ENCODE peak calls at places on chromosome 15, in seven cellular contexts. One of them, this sample, is unnamed. For H3K4me1, the result is how much of the 10 kb centered on the place peaks cover.

GRCh38 chr15:83283813-83284562 is 476 bp downstream of the BNC1 start:
- DNase-seq in keratinocyte: no peak
- DNase-seq in breast epithelium: no peak
- DNase-seq in naive thymus-derived CD4-positive, alpha-beta T cell: no peak
- DNase-seq in fibroblast of lung: peak
- DNase-seq in body of pancreas: no peak
- DNase-seq in mesendoderm: peak
- DNase-seq in this sample: peak

GRCh38 chr15:47820047-47820779 is 102.9 kb downstream of the SEMA6D start:
- DNase-seq in keratinocyte: no peak
- DNase-seq in breast epithelium: no peak
- DNase-seq in naive thymus-derived CD4-positive, alpha-beta T cell: no peak
- DNase-seq in fibroblast of lung: peak
- DNase-seq in body of pancreas: no peak
- DNase-seq in mesendoderm: no peak
- DNase-seq in this sample: no peak

GRCh38 chr15:35618260-35619188 is 72.6 kb upstream of the DPH6 start:
- DNase-seq in keratinocyte: no peak
- DNase-seq in breast epithelium: no peak
- DNase-seq in naive thymus-derived CD4-positive, alpha-beta T cell: no peak
- DNase-seq in fibroblast of lung: peak
- DNase-seq in body of pancreas: no peak
- DNase-seq in mesendoderm: no peak
- DNase-seq in this sample: no peak

GRCh38 chr15:100686021-100686724 is 83.8 kb downstream of the ASB7 start:
- DNase-seq in keratinocyte: no peak
- DNase-seq in breast epithelium: no peak
- DNase-seq in naive thymus-derived CD4-positive, alpha-beta T cell: no peak
- DNase-seq in fibroblast of lung: no peak
- DNase-seq in body of pancreas: peak
- DNase-seq in mesendoderm: no peak
- DNase-seq in this sample: no peak

GRCh38 chr15:74295800-74296199 is 59.7 kb downstream of the CCDC33 start:
- DNase-seq in keratinocyte: no peak
- DNase-seq in breast epithelium: no peak
- DNase-seq in naive thymus-derived CD4-positive, alpha-beta T cell: no peak
- DNase-seq in fibroblast of lung: no peak
- DNase-seq in body of pancreas: no peak
- DNase-seq in mesendoderm: peak
- DNase-seq in this sample: peak

GRCh38 chr15:42728562-42728961 is 8.4 kb downstream of the CDAN1 start:
- DNase-seq in keratinocyte: no peak
- DNase-seq in breast epithelium: no peak
- DNase-seq in naive thymus-derived CD4-positive, alpha-beta T cell: no peak
- DNase-seq in fibroblast of lung: no peak
- DNase-seq in body of pancreas: no peak
- DNase-seq in mesendoderm: no peak
- DNase-seq in this sample: no peak

GRCh38 chr15:83918011-83918410 is 264.1 kb downstream of the ADAMTSL3 start:
- DNase-seq in keratinocyte: no peak
- DNase-seq in breast epithelium: no peak
- DNase-seq in naive thymus-derived CD4-positive, alpha-beta T cell: no peak
- DNase-seq in fibroblast of lung: no peak
- DNase-seq in body of pancreas: no peak
- DNase-seq in mesendoderm: no peak
- DNase-seq in this sample: no peak

GRCh38 chr15:73367624-73368300 is 996 bp downstream of the HCN4 start:
- DNase-seq in keratinocyte: no peak
- DNase-seq in breast epithelium: no peak
- DNase-seq in naive thymus-derived CD4-positive, alpha-beta T cell: no peak
- DNase-seq in fibroblast of lung: no peak
- DNase-seq in body of pancreas: no peak
- DNase-seq in mesendoderm: no peak
- DNase-seq in this sample: peak

GRCh38 chr15:43769584-43770228 is 7.1 kb downstream of the ELL3 start:
- DNase-seq in keratinocyte: no peak
- DNase-seq in breast epithelium: no peak
- DNase-seq in naive thymus-derived CD4-positive, alpha-beta T cell: peak
- DNase-seq in fibroblast of lung: peak
- DNase-seq in body of pancreas: peak
- DNase-seq in mesendoderm: peak
- DNase-seq in this sample: peak

GRCh38 chr15:99226802-99227201 is 22.6 kb downstream of the TTC23 start:
- DNase-seq in keratinocyte: no peak
- DNase-seq in breast epithelium: no peak
- DNase-seq in naive thymus-derived CD4-positive, alpha-beta T cell: no peak
- DNase-seq in fibroblast of lung: no peak
- DNase-seq in body of pancreas: no peak
- DNase-seq in mesendoderm: no peak
- DNase-seq in this sample: no peak

GRCh38 chr15:62952969-62953368 is 89.6 kb upstream of the TPM1 start:
- DNase-seq in keratinocyte: no peak
- DNase-seq in breast epithelium: no peak
- DNase-seq in naive thymus-derived CD4-positive, alpha-beta T cell: no peak
- DNase-seq in fibroblast of lung: no peak
- DNase-seq in body of pancreas: no peak
- DNase-seq in mesendoderm: no peak
- DNase-seq in this sample: peak

GRCh38 chr15:73686781-73687256 is 2.6 kb downstream of the CD276 start:
- DNase-seq in keratinocyte: no peak
- DNase-seq in breast epithelium: no peak
- DNase-seq in naive thymus-derived CD4-positive, alpha-beta T cell: no peak
- DNase-seq in fibroblast of lung: peak
- DNase-seq in body of pancreas: peak
- DNase-seq in mesendoderm: peak
- DNase-seq in this sample: peak

GRCh38 chr15:74798388-74799254 is 14.0 kb upstream of the LMAN1L start:
- DNase-seq in keratinocyte: no peak
- DNase-seq in breast epithelium: peak
- DNase-seq in naive thymus-derived CD4-positive, alpha-beta T cell: no peak
- DNase-seq in fibroblast of lung: no peak
- DNase-seq in body of pancreas: peak
- DNase-seq in mesendoderm: no peak
- DNase-seq in this sample: no peak

GRCh38 chr15:97470417-97470816 is 490.1 kb upstream of the ARRDC4 start:
- DNase-seq in keratinocyte: no peak
- DNase-seq in breast epithelium: no peak
- DNase-seq in naive thymus-derived CD4-positive, alpha-beta T cell: no peak
- DNase-seq in fibroblast of lung: no peak
- DNase-seq in body of pancreas: no peak
- DNase-seq in mesendoderm: no peak
- DNase-seq in this sample: no peak

GRCh38 chr15:77869021-77869895 is 208.3 kb downstream of the TBC1D2B start:
- DNase-seq in keratinocyte: no peak
- DNase-seq in breast epithelium: no peak
- DNase-seq in naive thymus-derived CD4-positive, alpha-beta T cell: no peak
- DNase-seq in fibroblast of lung: no peak
- DNase-seq in body of pancreas: no peak
- DNase-seq in mesendoderm: peak
- DNase-seq in this sample: no peak

GRCh38 chr15:101535170-101535902 is 45.8 kb upstream of the PCSK6 start:
- DNase-seq in keratinocyte: no peak
- DNase-seq in breast epithelium: no peak
- DNase-seq in naive thymus-derived CD4-positive, alpha-beta T cell: no peak
- DNase-seq in fibroblast of lung: no peak
- DNase-seq in body of pancreas: no peak
- DNase-seq in mesendoderm: no peak
- DNase-seq in this sample: peak

GRCh38 chr15:58472821-58473581 is 41.2 kb downstream of the LIPC start:
- DNase-seq in keratinocyte: no peak
- DNase-seq in breast epithelium: no peak
- DNase-seq in naive thymus-derived CD4-positive, alpha-beta T cell: peak
- DNase-seq in fibroblast of lung: no peak
- DNase-seq in body of pancreas: no peak
- DNase-seq in mesendoderm: peak
- DNase-seq in this sample: peak

GRCh38 chr15:31403606-31404005 is 77.0 kb downstream of the KLF13 start:
- DNase-seq in keratinocyte: no peak
- DNase-seq in breast epithelium: no peak
- DNase-seq in naive thymus-derived CD4-positive, alpha-beta T cell: no peak
- DNase-seq in fibroblast of lung: no peak
- DNase-seq in body of pancreas: no peak
- DNase-seq in mesendoderm: no peak
- DNase-seq in this sample: no peak

DNA sequence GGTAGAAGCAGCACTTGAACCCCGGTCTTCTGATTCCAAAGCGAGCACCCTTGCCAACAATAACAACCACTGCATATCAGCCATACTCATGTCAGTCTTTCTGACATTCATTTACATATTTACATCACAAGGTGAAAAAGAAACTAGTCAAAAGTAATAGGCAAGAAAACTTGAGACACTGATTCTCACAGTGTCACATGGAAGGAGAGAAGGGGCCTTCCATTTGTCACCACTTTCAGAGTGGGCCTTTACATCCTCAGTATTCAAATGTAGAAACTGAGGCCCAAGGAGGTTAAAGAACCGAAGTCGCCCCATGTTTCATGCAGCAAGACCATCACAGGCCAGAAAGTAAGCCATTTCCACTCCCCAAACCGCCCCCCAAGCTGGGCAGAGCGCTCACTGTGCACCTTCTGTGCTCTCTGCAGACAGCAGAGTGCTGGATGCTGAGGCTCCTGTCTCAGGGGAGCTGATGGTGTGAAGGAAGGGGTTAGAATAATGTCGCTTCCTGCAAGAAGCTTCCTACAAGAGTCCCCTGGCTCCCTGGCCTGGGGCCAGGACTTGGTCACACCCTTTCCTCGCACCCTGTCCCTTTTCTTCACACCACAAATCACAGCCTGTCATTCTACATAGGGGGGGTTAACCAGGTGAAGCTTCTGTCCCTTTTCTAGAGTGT is 260.1 kb downstream of the UACA start:
- DNase-seq in keratinocyte: no peak
- DNase-seq in breast epithelium: no peak
- DNase-seq in naive thymus-derived CD4-positive, alpha-beta T cell: no peak
- DNase-seq in fibroblast of lung: no peak
- DNase-seq in body of pancreas: no peak
- DNase-seq in mesendoderm: no peak
- DNase-seq in this sample: no peak
- H3K4me3 ChIP-seq in keratinocyte: no peak
- H3K4me3 ChIP-seq in breast epithelium: no peak
- H3K4me3 ChIP-seq in naive thymus-derived CD4-positive, alpha-beta T cell: no peak
- H3K4me3 ChIP-seq in fibroblast of lung: no peak
- H3K4me3 ChIP-seq in body of pancreas: no peak
- H3K4me3 ChIP-seq in mesendoderm: no peak
- H3K4me3 ChIP-seq in this sample: no peak

GRCh38 chr15:39898317-39898716 is 21.7 kb downstream of the GPR176 start:
- DNase-seq in keratinocyte: no peak
- DNase-seq in breast epithelium: no peak
- DNase-seq in naive thymus-derived CD4-positive, alpha-beta T cell: no peak
- DNase-seq in fibroblast of lung: no peak
- DNase-seq in body of pancreas: no peak
- DNase-seq in mesendoderm: no peak
- DNase-seq in this sample: no peak
- H3K4me1 ChIP-seq in keratinocyte: under half
- H3K4me1 ChIP-seq in breast epithelium: under half
- H3K4me1 ChIP-seq in naive thymus-derived CD4-positive, alpha-beta T cell: under half
- H3K4me1 ChIP-seq in fibroblast of lung: under half
- H3K4me1 ChIP-seq in body of pancreas: under half
- H3K4me1 ChIP-seq in mesendoderm: under half
- H3K4me1 ChIP-seq in this sample: under half

GRCh38 chr15:60589253-60589652 is 110.3 kb upstream of the ICE2 start:
- DNase-seq in keratinocyte: no peak
- DNase-seq in breast epithelium: no peak
- DNase-seq in naive thymus-derived CD4-positive, alpha-beta T cell: no peak
- DNase-seq in fibroblast of lung: no peak
- DNase-seq in body of pancreas: no peak
- DNase-seq in mesendoderm: no peak
- DNase-seq in this sample: no peak

GRCh38 chr15:60589728-60590127 is 110.8 kb upstream of the ICE2 start:
- DNase-seq in keratinocyte: no peak
- DNase-seq in breast epithelium: no peak
- DNase-seq in naive thymus-derived CD4-positive, alpha-beta T cell: no peak
- DNase-seq in fibroblast of lung: no peak
- DNase-seq in body of pancreas: no peak
- DNase-seq in mesendoderm: no peak
- DNase-seq in this sample: no peak

GRCh38 chr15:60592386-60593339 is 113.7 kb upstream of the ICE2 start:
- DNase-seq in keratinocyte: no peak
- DNase-seq in breast epithelium: peak
- DNase-seq in naive thymus-derived CD4-positive, alpha-beta T cell: peak
- DNase-seq in fibroblast of lung: peak
- DNase-seq in body of pancreas: peak
- DNase-seq in mesendoderm: peak
- DNase-seq in this sample: peak

GRCh38 chr15:60591491-60592385 is 112.8 kb upstream of the ICE2 start:
- DNase-seq in keratinocyte: no peak
- DNase-seq in breast epithelium: no peak
- DNase-seq in naive thymus-derived CD4-positive, alpha-beta T cell: no peak
- DNase-seq in fibroblast of lung: peak
- DNase-seq in body of pancreas: peak
- DNase-seq in mesendoderm: peak
- DNase-seq in this sample: peak

GRCh38 chr15:60590935-60591490 is 112.1 kb upstream of the ICE2 start:
- DNase-seq in keratinocyte: no peak
- DNase-seq in breast epithelium: peak
- DNase-seq in naive thymus-derived CD4-positive, alpha-beta T cell: peak
- DNase-seq in fibroblast of lung: peak
- DNase-seq in body of pancreas: peak
- DNase-seq in mesendoderm: peak
- DNase-seq in this sample: peak
- H3K4me3 ChIP-seq in keratinocyte: peak
- H3K4me3 ChIP-seq in breast epithelium: peak
- H3K4me3 ChIP-seq in naive thymus-derived CD4-positive, alpha-beta T cell: peak
- H3K4me3 ChIP-seq in fibroblast of lung: peak
- H3K4me3 ChIP-seq in body of pancreas: peak
- H3K4me3 ChIP-seq in mesendoderm: peak
- H3K4me3 ChIP-seq in this sample: peak

DNA sequence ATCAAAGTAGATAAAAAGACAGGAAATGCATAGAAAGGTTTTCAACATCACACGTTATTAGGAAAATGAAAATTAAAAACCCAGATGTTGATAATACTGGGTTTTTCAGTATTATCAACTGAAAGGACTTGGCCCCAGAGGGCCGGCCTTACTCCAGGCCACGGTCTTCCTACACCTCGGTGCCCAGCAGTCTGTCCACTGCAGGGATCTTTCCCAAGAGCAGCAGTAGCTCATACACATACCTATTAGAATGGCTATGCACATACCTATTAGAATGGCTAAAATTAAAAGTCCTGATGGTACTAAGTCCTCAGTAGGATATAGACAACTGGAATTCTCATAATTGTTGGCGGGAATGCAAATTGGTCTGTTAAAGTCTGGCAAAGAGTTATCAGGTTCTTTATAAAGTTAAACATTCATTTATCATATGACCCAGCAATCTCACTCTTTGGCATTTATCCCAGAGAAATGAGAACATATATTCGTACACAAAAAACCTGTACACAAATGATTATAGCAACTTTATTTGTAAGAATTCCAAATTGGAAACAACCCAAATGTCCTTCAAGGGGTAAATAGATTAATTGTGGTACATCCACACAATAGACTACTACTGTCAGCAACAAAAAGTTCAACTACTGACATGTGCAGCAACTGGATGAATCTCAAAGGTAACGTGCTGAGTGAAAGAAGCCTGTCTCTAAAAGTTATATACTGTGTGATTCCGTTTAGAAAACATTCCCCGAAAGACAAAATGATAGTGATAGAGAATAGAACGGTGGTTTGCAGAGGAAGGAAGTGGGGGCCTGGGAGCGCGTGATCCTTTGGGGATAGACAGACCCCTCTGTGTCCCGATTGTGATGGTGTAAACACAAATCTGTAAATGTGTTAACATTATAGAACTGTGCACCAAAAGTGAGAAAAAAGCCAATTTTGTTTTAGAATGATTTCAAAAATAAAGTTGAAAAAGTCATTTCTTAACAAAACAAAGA is 62.3 kb downstream of the MCTP2 start:
- DNase-seq in keratinocyte: no peak
- DNase-seq in breast epithelium: no peak
- DNase-seq in naive thymus-derived CD4-positive, alpha-beta T cell: no peak
- DNase-seq in fibroblast of lung: peak
- DNase-seq in body of pancreas: no peak
- DNase-seq in mesendoderm: no peak
- DNase-seq in this sample: no peak
- H3K4me1 ChIP-seq in keratinocyte: under half
- H3K4me1 ChIP-seq in breast epithelium: under half
- H3K4me1 ChIP-seq in naive thymus-derived CD4-positive, alpha-beta T cell: under half
- H3K4me1 ChIP-seq in fibroblast of lung: under half
- H3K4me1 ChIP-seq in body of pancreas: under half
- H3K4me1 ChIP-seq in mesendoderm: under half
- H3K4me1 ChIP-seq in this sample: under half

This sample was measured in endodermal cell.